ENCODE peak calls at places on chromosomes 4 and X, in eight cellular contexts. One of them, this sample, is unnamed.

GRCh38 chrX:46754450-46755075 is 4.4 kb downstream of the SLC9A7 start:
- DNase-seq in endothelial cell: no peak
- DNase-seq in T-helper 17 cell: no peak
- DNase-seq in left lung: no peak
- DNase-seq in aorta: no peak
- DNase-seq in mammary epithelial cell: no peak
- DNase-seq in lung: no peak
- DNase-seq in T-helper 2 cell: no peak
- DNase-seq in this sample: no peak

GRCh38 chr4:5960197-5960880 is 57.9 kb downstream of the C4orf50 start:
- DNase-seq in endothelial cell: no peak
- DNase-seq in T-helper 17 cell: no peak
- DNase-seq in left lung: no peak
- DNase-seq in aorta: no peak
- DNase-seq in mammary epithelial cell: no peak
- DNase-seq in lung: no peak
- DNase-seq in T-helper 2 cell: no peak
- DNase-seq in this sample: no peak

GRCh38 chr4:88422403-88422802 is 34.5 kb upstream of the HERC5 start:
- DNase-seq in endothelial cell: no peak
- DNase-seq in T-helper 17 cell: no peak
- DNase-seq in left lung: no peak
- DNase-seq in aorta: no peak
- DNase-seq in mammary epithelial cell: no peak
- DNase-seq in lung: no peak
- DNase-seq in T-helper 2 cell: no peak
- DNase-seq in this sample: no peak

GRCh38 chr4:40225497-40225896 is 28.7 kb downstream of the RHOH start:
- DNase-seq in endothelial cell: no peak
- DNase-seq in T-helper 17 cell: no peak
- DNase-seq in left lung: no peak
- DNase-seq in aorta: no peak
- DNase-seq in mammary epithelial cell: no peak
- DNase-seq in lung: no peak
- DNase-seq in T-helper 2 cell: no peak
- DNase-seq in this sample: no peak

GRCh38 chr4:17956245-17956644 is 65.3 kb downstream of the LCORL start:
- DNase-seq in endothelial cell: no peak
- DNase-seq in T-helper 17 cell: no peak
- DNase-seq in left lung: no peak
- DNase-seq in aorta: no peak
- DNase-seq in mammary epithelial cell: no peak
- DNase-seq in lung: no peak
- DNase-seq in T-helper 2 cell: no peak
- DNase-seq in this sample: no peak

GRCh38 chr4:173325007-173325736 is 9.0 kb downstream of the HMGB2 start:
- DNase-seq in endothelial cell: no peak
- DNase-seq in T-helper 17 cell: no peak
- DNase-seq in left lung: no peak
- DNase-seq in aorta: no peak
- DNase-seq in mammary epithelial cell: no peak
- DNase-seq in lung: no peak
- DNase-seq in T-helper 2 cell: no peak
- DNase-seq in this sample: no peak

GRCh38 chr4:145531193-145531592 is 49.5 kb downstream of the SMAD1 start:
- DNase-seq in endothelial cell: no peak
- DNase-seq in T-helper 17 cell: no peak
- DNase-seq in left lung: no peak
- DNase-seq in aorta: no peak
- DNase-seq in mammary epithelial cell: no peak
- DNase-seq in lung: no peak
- DNase-seq in T-helper 2 cell: no peak
- DNase-seq in this sample: peak; percentile 48

GRCh38 chr4:109547394-109547793 is 12.7 kb upstream of the MCUB start:
- DNase-seq in endothelial cell: no peak
- DNase-seq in T-helper 17 cell: no peak
- DNase-seq in left lung: no peak
- DNase-seq in aorta: no peak
- DNase-seq in mammary epithelial cell: peak; percentile 9
- DNase-seq in lung: no peak
- DNase-seq in T-helper 2 cell: no peak
- DNase-seq in this sample: no peak

GRCh38 chr4:139555073-139555704 is 830 bp downstream of the SETD7 start:
- DNase-seq in endothelial cell: peak; percentile 80
- DNase-seq in T-helper 17 cell: peak; percentile 77
- DNase-seq in left lung: peak; percentile 92
- DNase-seq in aorta: peak; percentile 95
- DNase-seq in mammary epithelial cell: peak; percentile 81
- DNase-seq in lung: peak; percentile 89
- DNase-seq in T-helper 2 cell: peak; percentile 78
- DNase-seq in this sample: peak; percentile 72

GRCh38 chr4:108351806-108352205 is 183.1 kb upstream of the LEF1 start:
- DNase-seq in endothelial cell: no peak
- DNase-seq in T-helper 17 cell: no peak
- DNase-seq in left lung: no peak
- DNase-seq in aorta: no peak
- DNase-seq in mammary epithelial cell: no peak
- DNase-seq in lung: no peak
- DNase-seq in T-helper 2 cell: no peak
- DNase-seq in this sample: no peak

GRCh38 chr4:147678121-147678520 is 5.8 kb downstream of the PRMT9 start:
- DNase-seq in endothelial cell: no peak
- DNase-seq in T-helper 17 cell: no peak
- DNase-seq in left lung: no peak
- DNase-seq in aorta: no peak
- DNase-seq in mammary epithelial cell: no peak
- DNase-seq in lung: no peak
- DNase-seq in T-helper 2 cell: no peak
- DNase-seq in this sample: no peak

GRCh38 chrX:69361286-69361926 is 142.7 kb upstream of the NALF2 start:
- DNase-seq in endothelial cell: no peak
- DNase-seq in T-helper 17 cell: no peak
- DNase-seq in left lung: no peak
- DNase-seq in aorta: no peak
- DNase-seq in mammary epithelial cell: peak; percentile 3
- DNase-seq in lung: no peak
- DNase-seq in T-helper 2 cell: no peak
- DNase-seq in this sample: no peak

GRCh38 chrX:129772796-129773431 is 6.8 kb upstream of the SASH3 start:
- DNase-seq in endothelial cell: no peak
- DNase-seq in T-helper 17 cell: no peak
- DNase-seq in left lung: peak; percentile 90
- DNase-seq in aorta: peak; percentile 91
- DNase-seq in mammary epithelial cell: no peak
- DNase-seq in lung: peak; percentile 70
- DNase-seq in T-helper 2 cell: peak; percentile 60
- DNase-seq in this sample: peak; percentile 2

GRCh38 chr4:23999714-24000113 is 109.9 kb upstream of the PPARGC1A start:
- DNase-seq in endothelial cell: no peak
- DNase-seq in T-helper 17 cell: no peak
- DNase-seq in left lung: no peak
- DNase-seq in aorta: no peak
- DNase-seq in mammary epithelial cell: no peak
- DNase-seq in lung: no peak
- DNase-seq in T-helper 2 cell: no peak
- DNase-seq in this sample: no peak

GRCh38 chr4:105520819-105521790 is 31.3 kb upstream of the ARHGEF38 start:
- DNase-seq in endothelial cell: peak; percentile 60
- DNase-seq in T-helper 17 cell: peak; percentile 5
- DNase-seq in left lung: no peak
- DNase-seq in aorta: no peak
- DNase-seq in mammary epithelial cell: peak; percentile 36
- DNase-seq in lung: no peak
- DNase-seq in T-helper 2 cell: no peak
- DNase-seq in this sample: no peak

GRCh38 chr4:3630136-3630933 is 98.1 kb upstream of the LRPAP1 start:
- DNase-seq in endothelial cell: no peak
- DNase-seq in T-helper 17 cell: no peak
- DNase-seq in left lung: peak; percentile 67
- DNase-seq in aorta: peak; percentile 17
- DNase-seq in mammary epithelial cell: no peak
- DNase-seq in lung: no peak
- DNase-seq in T-helper 2 cell: no peak
- DNase-seq in this sample: no peak

GRCh38 chr4:182978152-182978827 is 61.1 kb upstream of the DCTD start:
- DNase-seq in endothelial cell: no peak
- DNase-seq in T-helper 17 cell: no peak
- DNase-seq in left lung: no peak
- DNase-seq in aorta: no peak
- DNase-seq in mammary epithelial cell: peak; percentile 67
- DNase-seq in lung: no peak
- DNase-seq in T-helper 2 cell: no peak
- DNase-seq in this sample: no peak

GRCh38 chr4:53547983-53548382 is 43.3 kb downstream of the LNX1 start:
- DNase-seq in endothelial cell: no peak
- DNase-seq in T-helper 17 cell: no peak
- DNase-seq in left lung: no peak
- DNase-seq in aorta: no peak
- DNase-seq in mammary epithelial cell: no peak
- DNase-seq in lung: no peak
- DNase-seq in T-helper 2 cell: no peak
- DNase-seq in this sample: no peak

GRCh38 chr4:48296330-48296729 is 26.7 kb upstream of the TEC start:
- DNase-seq in endothelial cell: no peak
- DNase-seq in T-helper 17 cell: no peak
- DNase-seq in left lung: no peak
- DNase-seq in aorta: no peak
- DNase-seq in mammary epithelial cell: no peak
- DNase-seq in lung: no peak
- DNase-seq in T-helper 2 cell: peak; percentile 5
- DNase-seq in this sample: no peak

GRCh38 chr4:1659104-1659725 is 24.9 kb downstream of the FAM53A start:
- DNase-seq in endothelial cell: no peak
- DNase-seq in T-helper 17 cell: no peak
- DNase-seq in left lung: peak; percentile 65
- DNase-seq in aorta: no peak
- DNase-seq in mammary epithelial cell: no peak
- DNase-seq in lung: no peak
- DNase-seq in T-helper 2 cell: no peak
- DNase-seq in this sample: no peak

GRCh38 chr4:76639292-76639691 is 204.3 kb downstream of the SHROOM3 start:
- DNase-seq in endothelial cell: no peak
- DNase-seq in T-helper 17 cell: no peak
- DNase-seq in left lung: no peak
- DNase-seq in aorta: peak; percentile 51
- DNase-seq in mammary epithelial cell: peak; percentile 86
- DNase-seq in lung: no peak
- DNase-seq in T-helper 2 cell: no peak
- DNase-seq in this sample: no peak

GRCh38 chrX:71298119-71298518 is 3.4 kb upstream of the ITGB1BP2 start:
- DNase-seq in endothelial cell: no peak
- DNase-seq in T-helper 17 cell: no peak
- DNase-seq in left lung: no peak
- DNase-seq in aorta: no peak
- DNase-seq in mammary epithelial cell: no peak
- DNase-seq in lung: no peak
- DNase-seq in T-helper 2 cell: no peak
- DNase-seq in this sample: no peak

GRCh38 chrX:71514367-71515038 is 18.4 kb upstream of the OGT start:
- DNase-seq in endothelial cell: no peak
- DNase-seq in T-helper 17 cell: no peak
- DNase-seq in left lung: no peak
- DNase-seq in aorta: no peak
- DNase-seq in mammary epithelial cell: no peak
- DNase-seq in lung: no peak
- DNase-seq in T-helper 2 cell: peak; percentile 51
- DNase-seq in this sample: no peak

GRCh38 chr4:110106946-110107325 is 91.5 kb downstream of the ELOVL6 start:
- DNase-seq in endothelial cell: no peak
- DNase-seq in T-helper 17 cell: no peak
- DNase-seq in left lung: no peak
- DNase-seq in aorta: no peak
- DNase-seq in mammary epithelial cell: no peak
- DNase-seq in lung: no peak
- DNase-seq in T-helper 2 cell: no peak
- DNase-seq in this sample: no peak

GRCh38 chr4:154049457-154050181 is 260.7 kb upstream of the SFRP2 start:
- DNase-seq in endothelial cell: peak; percentile 53
- DNase-seq in T-helper 17 cell: no peak
- DNase-seq in left lung: no peak
- DNase-seq in aorta: no peak
- DNase-seq in mammary epithelial cell: peak; percentile 16
- DNase-seq in lung: no peak
- DNase-seq in T-helper 2 cell: no peak
- DNase-seq in this sample: no peak

GRCh38 chr4:121822796-121823504 is 733 bp downstream of the CCNA2 start:
- DNase-seq in endothelial cell: peak; percentile 36
- DNase-seq in T-helper 17 cell: peak; percentile 18
- DNase-seq in left lung: no peak
- DNase-seq in aorta: no peak
- DNase-seq in mammary epithelial cell: peak; percentile 10
- DNase-seq in lung: no peak
- DNase-seq in T-helper 2 cell: peak; percentile 7
- DNase-seq in this sample: no peak

GRCh38 chr4:132992686-132993085 is 156.4 kb upstream of the PCDH10 start:
- DNase-seq in endothelial cell: no peak
- DNase-seq in T-helper 17 cell: no peak
- DNase-seq in left lung: no peak
- DNase-seq in aorta: no peak
- DNase-seq in mammary epithelial cell: peak; percentile 15
- DNase-seq in lung: no peak
- DNase-seq in T-helper 2 cell: no peak
- DNase-seq in this sample: no peak

GRCh38 chr4:145703850-145704528 is 24.0 kb downstream of the C4orf51 start:
- DNase-seq in endothelial cell: no peak
- DNase-seq in T-helper 17 cell: no peak
- DNase-seq in left lung: no peak
- DNase-seq in aorta: no peak
- DNase-seq in mammary epithelial cell: peak; percentile 36
- DNase-seq in lung: no peak
- DNase-seq in T-helper 2 cell: no peak
- DNase-seq in this sample: no peak

GRCh38 chrX:12370444-12371089 is 232.3 kb downstream of the FRMPD4 start:
- DNase-seq in endothelial cell: no peak
- DNase-seq in T-helper 17 cell: no peak
- DNase-seq in left lung: no peak
- DNase-seq in aorta: no peak
- DNase-seq in mammary epithelial cell: no peak
- DNase-seq in lung: no peak
- DNase-seq in T-helper 2 cell: no peak
- DNase-seq in this sample: no peak

GRCh38 chr4:78661923-78662521 is 110.5 kb downstream of the ANXA3 start:
- DNase-seq in endothelial cell: no peak
- DNase-seq in T-helper 17 cell: no peak
- DNase-seq in left lung: no peak
- DNase-seq in aorta: no peak
- DNase-seq in mammary epithelial cell: no peak
- DNase-seq in lung: no peak
- DNase-seq in T-helper 2 cell: no peak
- DNase-seq in this sample: no peak

GRCh38 chr4:4659871-4660651 is 118.2 kb upstream of the STX18 start:
- DNase-seq in endothelial cell: no peak
- DNase-seq in T-helper 17 cell: no peak
- DNase-seq in left lung: no peak
- DNase-seq in aorta: peak; percentile 59
- DNase-seq in mammary epithelial cell: peak; percentile 70
- DNase-seq in lung: no peak
- DNase-seq in T-helper 2 cell: no peak
- DNase-seq in this sample: no peak

GRCh38 chrX:68877606-68878005 is 48.8 kb downstream of the EFNB1 start:
- DNase-seq in endothelial cell: no peak
- DNase-seq in T-helper 17 cell: no peak
- DNase-seq in left lung: no peak
- DNase-seq in aorta: no peak
- DNase-seq in mammary epithelial cell: no peak
- DNase-seq in lung: no peak
- DNase-seq in T-helper 2 cell: no peak
- DNase-seq in this sample: no peak

GRCh38 chr4:113411496-113411938 is 350.0 kb downstream of the CAMK2D start:
- DNase-seq in endothelial cell: no peak
- DNase-seq in T-helper 17 cell: no peak
- DNase-seq in left lung: no peak
- DNase-seq in aorta: peak; percentile 46
- DNase-seq in mammary epithelial cell: peak; percentile 95
- DNase-seq in lung: peak; percentile 64
- DNase-seq in T-helper 2 cell: no peak
- DNase-seq in this sample: no peak

GRCh38 chrX:13082286-13083065 is 38.1 kb upstream of the FAM9C start:
- DNase-seq in endothelial cell: no peak
- DNase-seq in T-helper 17 cell: no peak
- DNase-seq in left lung: no peak
- DNase-seq in aorta: no peak
- DNase-seq in mammary epithelial cell: no peak
- DNase-seq in lung: no peak
- DNase-seq in T-helper 2 cell: no peak
- DNase-seq in this sample: no peak

This sample was measured in anterior cingulate cortex.